ENCODE peak calls at places on chromosome 20, in nine cellular contexts. V, X, W, J, K, Q, F, Y and Z are unnamed samples.

GRCh38 chr20:19974621-19975435 is 42.3 kb upstream of the NAA20 start:
- DNase-seq in V (no peak), X (peak; percentile 95), W (peak; percentile 97), J (peak; percentile 92), K (no peak), Q (no peak), F (peak; percentile 84), Y (peak; percentile 91), Z (no peak)

GRCh38 chr20:53774487-53775203 is 181.0 kb upstream of the ZNF217 start:
- DNase-seq in V (no peak), X (no peak), W (peak; percentile 95), J (no peak), K (no peak), Q (no peak), F (peak; percentile 60), Y (no peak), Z (no peak)

GRCh38 chr20:21301940-21302644 is 1.0 kb upstream of the XRN2 start:
- DNase-seq in V (no peak), X (no peak), W (no peak), J (no peak), K (no peak), Q (no peak), F (no peak), Y (no peak), Z (no peak)

GRCh38 chr20:53399592-53400335 is 193.9 kb downstream of the ZNF217 start:
- DNase-seq in V (no peak), X (peak; percentile 33), W (no peak), J (no peak), K (no peak), Q (no peak), F (no peak), Y (no peak), Z (no peak)

GRCh38 chr20:32458061-32458836 is 100.1 kb downstream of the ASXL1 start:
- DNase-seq in V (no peak), X (peak; percentile 52), W (no peak), J (no peak), K (no peak), Q (no peak), F (no peak), Y (no peak), Z (no peak)

GRCh38 chr20:46202758-46203509 is 84.8 kb downstream of the CD40 start:
- DNase-seq in V (no peak), X (no peak), W (no peak), J (peak; percentile 44), K (no peak), Q (no peak), F (no peak), Y (peak; percentile 53), Z (no peak)

GRCh38 chr20:63952210-63952535 is 4.0 kb downstream of the UCKL1 start:
- DNase-seq in V (no peak), X (no peak), W (no peak), J (no peak), K (no peak), Q (no peak), F (no peak), Y (no peak), Z (no peak)

GRCh38 chr20:46638367-46639274 is 12.6 kb downstream of the SLC13A3 start:
- DNase-seq in V (no peak), X (no peak), W (no peak), J (no peak), K (no peak), Q (no peak), F (no peak), Y (no peak), Z (no peak)

GRCh38 chr20:51505566-51505965 is 37.0 kb downstream of the NFATC2 start:
- DNase-seq in V (no peak), X (no peak), W (no peak), J (no peak), K (no peak), Q (no peak), F (no peak), Y (no peak), Z (no peak)

DNA sequence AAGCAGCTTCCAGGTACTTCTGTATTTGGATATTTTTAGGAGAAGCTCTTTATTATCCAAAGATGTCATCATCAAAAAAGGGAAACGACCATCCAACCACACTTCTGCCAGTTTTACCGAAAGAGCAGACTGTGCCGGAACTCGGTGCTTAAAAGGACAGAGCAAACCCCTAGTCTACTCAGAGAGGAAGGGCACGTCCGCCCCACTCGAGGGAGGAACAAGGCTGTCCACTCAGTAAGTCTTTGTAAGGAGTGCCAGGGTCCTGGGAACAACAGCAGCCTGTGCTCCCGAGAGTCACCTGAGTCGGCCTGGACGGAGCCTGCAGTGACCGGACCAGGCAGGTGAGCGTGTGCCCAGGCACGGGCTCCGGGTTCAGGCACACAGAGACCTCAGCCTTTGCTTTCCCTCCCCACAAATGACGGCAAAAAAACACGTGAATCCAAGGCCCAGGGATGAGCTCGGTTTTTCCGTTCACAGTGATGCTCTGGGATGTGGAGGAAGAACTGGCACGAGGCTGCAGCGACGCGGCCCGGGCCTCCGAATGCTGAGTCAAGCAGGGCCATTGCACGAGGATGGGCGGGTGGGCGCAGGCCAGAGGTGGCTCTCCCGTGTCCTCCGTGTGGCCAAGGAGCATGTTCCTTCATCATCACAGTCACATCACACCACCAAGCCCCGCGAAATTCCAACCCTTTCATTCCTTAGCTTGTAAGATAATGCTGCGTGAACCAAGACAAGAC is 17.4 kb upstream of the SLCO4A1 start:
- DNase-seq in V (no peak), X (peak; percentile 61), W (no peak), J (peak; percentile 72), K (no peak), Q (no peak), F (no peak), Y (no peak), Z (no peak)
- H3K4me1 ChIP-seq in V (peaks cover 11% of the 10 kb centered on the region), X (peaks cover 39% of the 10 kb centered on the region), W (peaks cover 14% of the 10 kb centered on the region), J (peaks cover 20% of the 10 kb centered on the region), K (peaks cover 16% of the 10 kb centered on the region), Q (peaks cover 16% of the 10 kb centered on the region), F (peaks cover 80% of the 10 kb centered on the region), Y (peaks cover 12% of the 10 kb centered on the region), Z (peaks cover 21% of the 10 kb centered on the region)

GRCh38 chr20:25015986-25016385 is 23.4 kb upstream of the APMAP start:
- DNase-seq in V (no peak), X (peak; percentile 7), W (no peak), J (peak; percentile 5), K (no peak), Q (no peak), F (no peak), Y (no peak), Z (no peak)

GRCh38 chr20:25014816-25015215 is 22.3 kb upstream of the APMAP start:
- DNase-seq in V (peak; percentile 93), X (peak; percentile 11), W (no peak), J (peak; percentile 11), K (no peak), Q (no peak), F (no peak), Y (no peak), Z (no peak)

GRCh38 chr20:25017257-25017803 is 24.8 kb upstream of the APMAP start:
- DNase-seq in V (peak; percentile 95), X (peak; percentile 98), W (no peak), J (peak; percentile 16), K (no peak), Q (no peak), F (peak; percentile 94), Y (no peak), Z (no peak)

GRCh38 chr20:25018425-25018824 is 25.9 kb upstream of the APMAP start:
- DNase-seq in V (no peak), X (peak; percentile 12), W (no peak), J (no peak), K (no peak), Q (no peak), F (peak; percentile 43), Y (no peak), Z (no peak)

GRCh38 chr20:25016471-25016870 is 23.9 kb upstream of the APMAP start:
- DNase-seq in V (no peak), X (peak; percentile 11), W (no peak), J (peak; percentile 10), K (no peak), Q (no peak), F (no peak), Y (no peak), Z (no peak)
- H3K27ac ChIP-seq in V (peak overlapping the region; percentile 85), X (peak overlapping the region; percentile 98), W (no peak overlapping the region), J (no peak overlapping the region), K (no peak overlapping the region), Q (no peak overlapping the region), F (no peak overlapping the region), Y (no peak overlapping the region), Z (no peak overlapping the region)

DNA sequence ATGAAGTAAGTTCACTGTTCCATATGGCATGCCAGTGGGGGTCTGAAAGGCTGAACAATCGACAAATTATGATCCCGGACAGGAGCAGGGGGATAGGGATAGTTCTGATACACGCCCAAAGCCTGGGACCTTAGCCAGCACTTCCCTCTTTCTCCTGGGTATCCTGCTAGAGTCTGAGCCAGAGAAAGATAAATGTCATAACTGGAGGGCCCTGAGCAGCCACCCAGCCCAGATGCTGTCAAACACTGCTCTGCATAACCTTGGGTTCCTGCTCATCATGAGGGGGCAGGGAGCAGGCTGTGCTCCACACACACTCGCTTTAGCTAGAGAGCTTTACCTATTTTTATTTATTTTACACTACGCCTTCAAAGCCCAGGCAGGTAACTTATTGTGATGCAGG is 12.2 kb downstream of the EDEM2 start:
- DNase-seq in V (no peak), X (no peak), W (no peak), J (peak; percentile 43), K (no peak), Q (no peak), F (no peak), Y (no peak), Z (no peak)
- H3K36me3 ChIP-seq in V (no peaks in the 10 kb centered on the region), X (peaks cover 43% of the 10 kb centered on the region), W (peaks cover 35% of the 10 kb centered on the region), J (peaks cover 93% of the 10 kb centered on the region), K (peaks cover 4% of the 10 kb centered on the region), Q (peaks cover 74% of the 10 kb centered on the region), F (peaks cover 42% of the 10 kb centered on the region), Y (no peaks in the 10 kb centered on the region), Z (peaks cover 72% of the 10 kb centered on the region)

GRCh38 chr20:60057123-60057865 is 99.1 kb downstream of the CDH26 start:
- DNase-seq in V (peak; percentile 55), X (peak; percentile 58), W (peak; percentile 65), J (peak; percentile 53), K (peak; percentile 66), Q (peak; percentile 30), F (peak; percentile 59), Y (peak; percentile 54), Z (peak; percentile 35)

GRCh38 chr20:60057866-60058807 is 99.9 kb downstream of the CDH26 start:
- DNase-seq in V (no peak), X (no peak), W (peak; percentile 79), J (peak; percentile 36), K (peak; percentile 15), Q (no peak), F (no peak), Y (no peak), Z (peak; percentile 9)

GRCh38 chr20:60060006-60060557 is 101.9 kb downstream of the CDH26 start:
- DNase-seq in V (no peak), X (no peak), W (no peak), J (no peak), K (no peak), Q (no peak), F (no peak), Y (no peak), Z (no peak)

GRCh38 chr20:60060593-60060992 is 102.4 kb downstream of the CDH26 start:
- DNase-seq in V (no peak), X (no peak), W (no peak), J (no peak), K (no peak), Q (no peak), F (peak; percentile 82), Y (no peak), Z (no peak)

DNA sequence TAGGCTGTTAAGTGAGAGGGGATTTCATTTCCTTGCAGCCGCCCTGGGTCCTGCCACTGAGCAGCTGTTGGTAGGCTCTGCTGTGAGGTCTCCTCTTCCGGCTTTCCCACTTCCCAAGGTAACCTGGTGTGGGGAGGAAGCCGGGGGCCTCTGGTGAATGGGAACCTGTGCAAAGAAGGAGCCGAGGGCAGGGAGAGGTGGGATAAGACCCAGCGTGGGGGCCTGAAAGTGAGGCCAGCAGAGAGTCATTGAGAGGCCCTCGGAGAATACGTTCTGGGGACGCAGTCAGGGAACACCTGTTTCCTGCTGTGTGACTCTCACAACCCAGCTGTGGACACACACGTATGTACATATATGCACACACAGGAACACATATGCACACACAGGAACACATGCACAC is 100.6 kb downstream of the CDH26 start:
- DNase-seq in V (no peak), X (no peak), W (no peak), J (no peak), K (no peak), Q (no peak), F (no peak), Y (no peak), Z (no peak)
- H3K4me1 ChIP-seq in V (no peaks in the 10 kb centered on the region), X (no peaks in the 10 kb centered on the region), W (peaks cover 16% of the 10 kb centered on the region), J (peaks cover 20% of the 10 kb centered on the region), K (peaks cover 9% of the 10 kb centered on the region), Q (peaks cover 47% of the 10 kb centered on the region), F (no peaks in the 10 kb centered on the region), Y (no peaks in the 10 kb centered on the region), Z (peaks cover 58% of the 10 kb centered on the region)